ENCODE peak calls at places on chromosomes 2 and 18, in four cellular contexts. F, R, P and H are unnamed samples.

GRCh38 chr2:20169796-20170467 is 55.0 kb downstream of the SDC1 start:
- DNase-seq in F (peak), R (no peak), P (no peak), H (no peak)

GRCh38 chr2:83850071-83850725 is 608.9 kb downstream of the SUCLG1 start:
- DNase-seq in F (no peak), R (no peak), P (no peak), H (no peak)

GRCh38 chr2:20190862-20191713 is 33.8 kb downstream of the SDC1 start:
- DNase-seq in F (no peak), R (no peak), P (no peak), H (no peak)

GRCh38 chr2:43407826-43408783 is 181.7 kb upstream of the ZFP36L2 start:
- DNase-seq in F (no peak), R (no peak), P (peak), H (no peak)

GRCh38 chr18:76557026-76557575 is 62.1 kb upstream of the ZNF516 start:
- DNase-seq in F (no peak), R (no peak), P (no peak), H (no peak)

GRCh38 chr18:42174909-42175308 is 219.9 kb downstream of the PIK3C3 start:
- DNase-seq in F (no peak), R (no peak), P (no peak), H (no peak)

GRCh38 chr18:33761363-33761762 is 183.3 kb downstream of the ASXL3 start:
- DNase-seq in F (no peak), R (no peak), P (peak), H (no peak)

GRCh38 chr2:208234786-208235185 is 20.1 kb downstream of the IDH1 start:
- DNase-seq in F (no peak), R (no peak), P (no peak), H (no peak)

GRCh38 chr2:78654941-78655340 is 370.6 kb upstream of the REG3G start:
- DNase-seq in F (no peak), R (no peak), P (no peak), H (no peak)

GRCh38 chr2:228728961-228729360 is 542.1 kb downstream of the PID1 start:
- DNase-seq in F (no peak), R (no peak), P (no peak), H (no peak)

GRCh38 chr2:158121252-158121651 is 19.6 kb downstream of the UPP2 start:
- DNase-seq in F (no peak), R (no peak), P (no peak), H (no peak)